ENCODE peak calls at places on chromosomes 6 and 20, in nine cellular contexts. K is thyroid gland, T is A549, E is trophoblast cell, X is H9, I is tibial artery, A is keratinocyte, U is uterus, V is aorta. N is an unnamed sample.

GRCh38 chr20:49245921-49246740 is 26.9 kb downstream of the DDX27 start:
- DNase-seq in K (peak), T (peak), E (peak), X (peak), I (no peak), A (no peak), U (no peak), V (no peak), N (no peak)

GRCh38 chr20:32189691-32190607 is 17.6 kb downstream of the PLAGL2 start:
- DNase-seq in K (peak), T (no peak), E (no peak), X (peak), I (peak), A (no peak), U (peak), V (peak), N (peak)

GRCh38 chr6:128723667-128724066 is 159.3 kb upstream of the LAMA2 start:
- DNase-seq in K (no peak), T (no peak), E (no peak), X (no peak), I (no peak), A (no peak), U (no peak), V (no peak), N (no peak)

GRCh38 chr6:47677381-47678100 is 20.8 kb upstream of the ADGRF4 start:
- DNase-seq in K (no peak), T (no peak), E (no peak), X (no peak), I (no peak), A (no peak), U (no peak), V (no peak), N (no peak)

GRCh38 chr6:160070427-160070826 is 51.2 kb upstream of the SLC22A1 start:
- DNase-seq in K (no peak), T (no peak), E (no peak), X (no peak), I (no peak), A (no peak), U (no peak), V (no peak), N (no peak)

GRCh38 chr6:108676555-108676954 is 115.8 kb downstream of the FOXO3 start:
- DNase-seq in K (no peak), T (no peak), E (no peak), X (no peak), I (no peak), A (no peak), U (no peak), V (no peak), N (no peak)

GRCh38 chr6:37566209-37566859 is 66.6 kb upstream of the CCDC167 start:
- DNase-seq in K (peak), T (no peak), E (peak), X (peak), I (no peak), A (no peak), U (no peak), V (peak), N (peak)

GRCh38 chr6:76803038-76803580 is 660.2 kb downstream of the HTR1B start:
- DNase-seq in K (no peak), T (no peak), E (no peak), X (no peak), I (no peak), A (no peak), U (no peak), V (no peak), N (no peak)

GRCh38 chr20:57770852-57771746 is 61.3 kb upstream of the PMEPA1 start:
- DNase-seq in K (no peak), T (no peak), E (peak), X (no peak), I (peak), A (no peak), U (no peak), V (no peak), N (no peak)

GRCh38 chr6:73722318-73723060 is 26.5 kb downstream of the CD109 start:
- DNase-seq in K (no peak), T (no peak), E (peak), X (no peak), I (no peak), A (no peak), U (no peak), V (no peak), N (no peak)

GRCh38 chr6:135540207-135540877 is 42.8 kb upstream of the AHI1 start:
- DNase-seq in K (no peak), T (peak), E (no peak), X (no peak), I (no peak), A (no peak), U (no peak), V (no peak), N (no peak)

GRCh38 chr20:63533871-63534393 is 3.2 kb downstream of the PTK6 start:
- DNase-seq in K (no peak), T (no peak), E (no peak), X (no peak), I (no peak), A (no peak), U (no peak), V (peak), N (no peak)

GRCh38 chr20:22801528-22801927 is 217.2 kb upstream of the FOXA2 start:
- DNase-seq in K (no peak), T (no peak), E (no peak), X (no peak), I (no peak), A (no peak), U (no peak), V (no peak), N (no peak)

DNA sequence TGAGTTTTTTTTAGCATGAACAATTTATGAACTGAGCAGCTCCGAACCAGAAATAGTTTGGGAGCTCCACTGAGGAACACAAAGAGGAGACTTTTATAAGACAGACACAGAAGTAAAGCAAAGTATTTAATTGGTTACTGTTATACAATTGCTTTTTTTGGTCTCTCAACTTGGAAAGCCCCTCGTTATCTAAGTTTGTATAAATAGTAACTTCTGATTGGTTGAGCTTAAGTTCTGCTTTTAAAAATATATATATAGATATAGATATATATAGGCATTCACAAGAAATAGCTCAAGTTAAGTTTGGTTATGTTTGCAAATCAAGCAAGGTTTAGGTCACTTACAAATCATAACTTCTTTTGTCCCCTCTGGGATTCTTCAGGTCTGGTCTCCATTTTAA is 20.2 kb upstream of the NCR2 start:
- DNase-seq in K (no peak), T (no peak), E (no peak), X (no peak), I (no peak), A (no peak), U (no peak), V (no peak), N (no peak)
- H3K27ac ChIP-seq in K (no peak), T (no peak), E (no peak), X (no peak), I (no peak), A (no peak), U (no peak), V (no peak), N (no peak)

DNA sequence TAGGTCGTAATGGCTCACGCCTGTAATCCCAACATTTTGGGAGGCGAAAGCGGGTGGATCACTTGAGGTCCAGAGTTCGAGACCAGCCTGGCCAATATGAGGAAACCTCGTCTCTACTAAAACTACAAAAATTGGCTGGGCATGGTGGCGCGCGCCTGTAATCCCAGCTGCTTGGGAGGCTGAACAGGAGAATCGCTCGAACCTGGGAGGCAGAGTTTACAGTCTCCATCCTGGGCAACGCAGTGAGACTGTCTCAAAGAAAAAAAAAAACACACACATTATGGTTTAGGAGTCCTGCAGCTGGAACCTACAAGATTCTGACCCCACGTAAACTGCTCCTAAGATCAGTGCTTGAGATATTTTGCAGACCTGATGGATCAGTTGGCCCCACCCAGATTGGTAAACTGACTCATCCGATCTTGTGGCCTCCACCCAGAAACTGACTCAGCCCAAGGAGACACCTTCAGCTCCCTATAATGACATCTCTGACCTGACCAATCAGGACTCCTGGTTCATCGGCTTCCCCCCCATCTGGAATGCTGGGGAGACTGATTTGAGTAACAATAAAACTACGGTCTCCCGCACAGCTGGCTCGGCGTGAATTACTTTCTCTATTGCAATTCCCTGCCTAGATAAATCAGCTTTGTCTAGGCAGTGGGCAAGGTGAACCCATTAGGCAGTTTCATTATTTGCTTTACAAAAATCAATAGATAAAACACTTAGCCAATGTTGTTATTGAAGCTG is 96.2 kb upstream of the BTN3A2 start:
- DNase-seq in K (no peak), T (no peak), E (no peak), X (peak), I (no peak), A (no peak), U (no peak), V (no peak), N (no peak)
- H3K27ac ChIP-seq in K (no peak), T (no peak), E (no peak), X (no peak), I (no peak), A (peak), U (no peak), V (no peak), N (no peak)

GRCh38 chr6:7590918-7591302 is 912 bp downstream of the SNRNP48 start:
- DNase-seq in K (peak), T (no peak), E (peak), X (no peak), I (peak), A (no peak), U (no peak), V (no peak), N (peak)

GRCh38 chr6:7589221-7589620 is 777 bp upstream of the SNRNP48 start:
- DNase-seq in K (no peak), T (no peak), E (peak), X (no peak), I (no peak), A (no peak), U (no peak), V (no peak), N (no peak)

GRCh38 chr6:7585287-7585930 is 4.6 kb upstream of the SNRNP48 start:
- DNase-seq in K (no peak), T (no peak), E (no peak), X (no peak), I (no peak), A (no peak), U (no peak), V (no peak), N (no peak)

GRCh38 chr6:7589949-7590917 is at the start of gene SNRNP48:
- DNase-seq in K (peak), T (peak), E (peak), X (peak), I (peak), A (peak), U (peak), V (peak), N (peak)

DNA sequence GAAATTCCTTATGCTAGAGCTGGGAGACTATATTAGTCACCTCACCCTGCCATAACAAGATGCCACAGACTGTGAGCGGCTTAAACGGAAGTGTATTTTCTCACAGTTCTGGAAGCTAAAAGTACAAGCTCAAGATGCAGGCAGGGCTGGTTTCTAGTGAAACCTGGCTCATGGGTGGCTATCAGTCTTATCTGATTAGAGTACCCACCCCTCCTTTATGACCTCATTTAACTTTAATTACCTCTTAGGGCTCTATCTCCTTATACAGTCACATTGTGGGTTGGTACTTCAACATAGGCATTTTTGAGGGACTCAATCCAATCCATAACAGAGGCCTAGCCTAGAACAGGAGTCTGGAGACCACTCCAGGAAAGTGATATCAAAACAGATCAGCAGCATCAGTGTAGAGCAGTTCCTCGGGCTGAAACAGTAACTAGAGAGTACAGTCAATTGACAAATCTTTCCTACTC is 2.3 kb upstream of the SNRNP48 start:
- DNase-seq in K (no peak), T (no peak), E (peak), X (no peak), I (no peak), A (no peak), U (no peak), V (no peak), N (no peak)
- H3K27ac ChIP-seq in K (no peak), T (no peak), E (no peak), X (no peak), I (no peak), A (peak), U (no peak), V (no peak), N (no peak)

DNA sequence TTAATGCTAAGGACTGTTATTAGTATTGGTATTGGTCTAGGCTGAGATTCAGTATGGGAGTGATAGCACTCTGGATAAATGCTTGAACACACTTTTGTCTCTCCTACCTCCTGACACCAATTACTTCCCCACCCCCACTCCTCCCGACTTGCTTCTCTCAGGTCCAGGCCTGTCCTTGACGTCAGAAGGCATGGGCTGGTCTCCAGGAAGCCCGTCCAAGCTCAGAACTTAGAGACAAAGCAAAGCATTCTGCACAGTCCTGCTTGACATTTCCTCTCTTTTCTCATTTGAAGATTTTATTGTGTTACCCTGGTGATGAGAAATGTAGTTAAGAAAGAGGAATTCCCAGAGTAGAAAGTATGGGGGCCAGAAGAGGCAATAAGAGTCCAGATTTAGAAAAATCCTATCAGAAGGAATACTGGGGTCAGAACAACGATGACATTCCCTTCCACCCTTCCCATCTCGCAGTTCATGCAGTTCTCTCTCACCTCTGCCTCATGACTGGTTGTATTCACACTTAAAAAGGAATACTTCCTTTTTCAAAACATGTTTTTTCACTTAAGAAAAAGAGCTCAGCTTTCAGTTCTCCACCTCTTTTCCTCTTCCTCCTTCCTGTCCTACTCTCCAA is 18.3 kb upstream of the FAM184A start:
- DNase-seq in K (peak), T (no peak), E (peak), X (no peak), I (peak), A (peak), U (peak), V (peak), N (peak)
- H3K27ac ChIP-seq in K (no peak), T (no peak), E (no peak), X (no peak), I (peak), A (peak), U (peak), V (no peak), N (peak)

GRCh38 chr6:25346064-25346463 is 66.9 kb downstream of the CARMIL1 start:
- DNase-seq in K (no peak), T (no peak), E (peak), X (no peak), I (no peak), A (no peak), U (no peak), V (no peak), N (no peak)

GRCh38 chr6:25352265-25352664 is 73.1 kb downstream of the CARMIL1 start:
- DNase-seq in K (no peak), T (no peak), E (no peak), X (no peak), I (no peak), A (no peak), U (no peak), V (no peak), N (no peak)

GRCh38 chr6:25351485-25351884 is 72.3 kb downstream of the CARMIL1 start:
- DNase-seq in K (no peak), T (no peak), E (no peak), X (no peak), I (no peak), A (no peak), U (no peak), V (no peak), N (no peak)

GRCh38 chr6:25354078-25354940 is 75.1 kb downstream of the CARMIL1 start:
- DNase-seq in K (peak), T (no peak), E (no peak), X (no peak), I (no peak), A (no peak), U (no peak), V (no peak), N (no peak)

DNA sequence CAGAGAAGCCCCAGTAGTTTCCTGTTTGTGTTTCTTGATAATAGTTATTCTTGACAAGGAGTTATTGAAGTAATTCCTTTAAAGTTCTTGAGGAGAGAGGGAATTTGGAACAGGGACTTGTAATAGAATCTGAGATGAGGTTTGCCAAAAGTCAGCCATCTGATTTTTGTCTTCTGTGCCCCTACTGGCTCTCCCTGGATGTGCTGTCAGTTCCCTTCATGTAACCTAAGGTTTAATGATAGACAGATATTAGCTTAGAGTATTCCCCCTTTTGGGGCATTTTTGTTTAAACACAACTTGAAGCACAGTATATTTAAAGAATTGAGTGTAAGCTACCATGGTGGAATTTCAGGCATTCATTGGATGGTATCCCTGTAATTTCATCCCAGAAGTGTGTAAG is 71.4 kb downstream of the CARMIL1 start:
- DNase-seq in K (no peak), T (no peak), E (no peak), X (no peak), I (no peak), A (no peak), U (no peak), V (no peak), N (no peak)
- H3K27ac ChIP-seq in K (no peak), T (no peak), E (no peak), X (no peak), I (no peak), A (no peak), U (no peak), V (peak), N (no peak)